ENCODE peak calls at places on chromosomes 4 and X, in four cellular contexts. A is K562, E is GM12878, W is HepG2. P is an unnamed sample.

GRCh38 chr4:19278665-19279064 is 973.0 kb upstream of the SLIT2 start:
- DNase-seq in A (no peak), E (no peak), W (no peak), P (no peak)

GRCh38 chrX:110210417-110211139 is 107.3 kb downstream of the AMMECR1 start:
- DNase-seq in A (no peak), E (no peak), W (peak), P (no peak)

GRCh38 chr4:131370846-131371245 is 1778.2 kb upstream of the PCDH10 start:
- DNase-seq in A (no peak), E (no peak), W (no peak), P (no peak)

GRCh38 chr4:27490315-27490714 is 629.7 kb downstream of the STIM2 start:
- DNase-seq in A (no peak), E (no peak), W (no peak), P (no peak)

GRCh38 chr4:16196482-16197393 is 29.5 kb downstream of the TAPT1 start:
- DNase-seq in A (no peak), E (peak), W (peak), P (peak)

GRCh38 chr4:155899891-155900290 is 3.6 kb upstream of the TDO2 start:
- DNase-seq in A (no peak), E (no peak), W (no peak), P (no peak)

GRCh38 chrX:45598841-45599240 is 398.2 kb upstream of the DIPK2B start:
- DNase-seq in A (no peak), E (no peak), W (no peak), P (no peak)

GRCh38 chrX:23344208-23344903 is 9.7 kb downstream of the PTCHD1 start:
- DNase-seq in A (no peak), E (no peak), W (no peak), P (peak)

GRCh38 chr4:162163892-162164759 is at the start of gene FSTL5:
- DNase-seq in A (no peak), E (no peak), W (peak), P (peak)

GRCh38 chr4:8286719-8287355 is 17.3 kb downstream of the HTRA3 start:
- DNase-seq in A (no peak), E (no peak), W (no peak), P (no peak)

GRCh38 chr4:182846041-182846440 is 71.1 kb downstream of the DCTD start:
- DNase-seq in A (no peak), E (no peak), W (no peak), P (no peak)

GRCh38 chr4:158722291-158722916 is 792 bp downstream of the PPID start:
- DNase-seq in A (peak), E (peak), W (peak), P (peak)

GRCh38 chr4:158750379-158750778 is 18.4 kb upstream of the FNIP2 start:
- DNase-seq in A (no peak), E (no peak), W (no peak), P (no peak)

GRCh38 chr4:80454561-80454960 is 119.0 kb downstream of the CFAP299 start:
- DNase-seq in A (no peak), E (no peak), W (no peak), P (peak)

GRCh38 chrX:38879631-38880220 is 78.5 kb downstream of the MID1IP1 start:
- DNase-seq in A (no peak), E (no peak), W (no peak), P (no peak)

GRCh38 chr4:128424524-128425195 is 137.0 kb upstream of the PGRMC2 start:
- DNase-seq in A (no peak), E (no peak), W (no peak), P (no peak)

DNA sequence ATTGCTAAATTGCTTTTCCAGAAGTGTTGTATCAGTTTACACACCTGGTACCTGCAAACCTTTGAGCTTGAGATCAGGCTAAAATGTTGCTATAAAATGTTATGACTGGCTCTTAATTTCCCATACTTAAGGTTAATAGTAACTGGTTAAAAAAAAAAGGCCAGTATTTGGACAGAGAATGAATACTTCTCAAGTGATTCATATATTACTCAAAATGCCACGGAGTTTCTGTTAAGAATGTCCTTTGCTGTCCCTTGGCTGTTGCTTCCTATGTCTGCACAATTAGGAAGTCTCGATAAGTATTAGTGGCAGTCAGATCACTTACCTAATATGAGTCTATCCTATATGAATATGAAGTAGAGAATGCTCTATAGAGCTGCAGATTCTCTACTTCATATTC is 232.2 kb upstream of the IGFBP7 start:
- DNase-seq in A (no peak), E (no peak), W (no peak), P (no peak)
- TF ChIP-seq CREB1 in A (no peak), E (no peak), W (no peak), P (no peak)

GRCh38 chrX:1612641-1613286 is 2.1 kb upstream of the ASMT start:
- DNase-seq in A (no peak), E (no peak), W (no peak), P (no peak)

GRCh38 chrX:1609311-1609710 is 5.5 kb upstream of the ASMT start:
- DNase-seq in A (no peak), E (no peak), W (no peak), P (no peak)

GRCh38 chrX:1609759-1610158 is 5.1 kb upstream of the ASMT start:
- DNase-seq in A (no peak), E (no peak), W (no peak), P (no peak)

GRCh38 chrX:1610736-1611135 is 4.1 kb upstream of the ASMT start:
- DNase-seq in A (no peak), E (no peak), W (no peak), P (no peak)

GRCh38 chrX:1610166-1610565 is 4.7 kb upstream of the ASMT start:
- DNase-seq in A (no peak), E (no peak), W (no peak), P (no peak)
- H2AFZ ChIP-seq in A (no peak), E (no peak), W (peak), P (no peak)

DNA sequence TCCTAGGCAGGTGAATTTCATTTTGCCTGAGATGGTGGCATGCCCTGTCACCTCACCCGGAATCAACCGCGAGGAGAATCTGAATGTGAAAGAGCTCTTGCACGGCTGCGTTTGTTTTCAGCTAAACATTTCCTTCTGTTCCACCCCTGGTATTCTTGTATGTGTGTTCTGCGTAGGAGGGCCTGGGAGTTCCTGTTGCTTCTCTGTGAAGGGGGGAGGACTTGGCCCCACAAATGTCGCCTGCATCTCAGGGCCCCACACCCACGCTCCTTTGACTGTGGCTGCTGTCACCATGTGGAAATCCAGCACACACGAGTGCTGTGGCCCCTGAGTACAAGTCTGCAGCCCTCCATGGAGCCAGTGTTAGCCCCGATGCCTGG is 45.8 kb upstream of the CLCN4 start:
- DNase-seq in A (no peak), E (peak), W (no peak), P (no peak)
- TF ChIP-seq CREB1 in A (no peak), E (peak), W (no peak), P (no peak)

DNA sequence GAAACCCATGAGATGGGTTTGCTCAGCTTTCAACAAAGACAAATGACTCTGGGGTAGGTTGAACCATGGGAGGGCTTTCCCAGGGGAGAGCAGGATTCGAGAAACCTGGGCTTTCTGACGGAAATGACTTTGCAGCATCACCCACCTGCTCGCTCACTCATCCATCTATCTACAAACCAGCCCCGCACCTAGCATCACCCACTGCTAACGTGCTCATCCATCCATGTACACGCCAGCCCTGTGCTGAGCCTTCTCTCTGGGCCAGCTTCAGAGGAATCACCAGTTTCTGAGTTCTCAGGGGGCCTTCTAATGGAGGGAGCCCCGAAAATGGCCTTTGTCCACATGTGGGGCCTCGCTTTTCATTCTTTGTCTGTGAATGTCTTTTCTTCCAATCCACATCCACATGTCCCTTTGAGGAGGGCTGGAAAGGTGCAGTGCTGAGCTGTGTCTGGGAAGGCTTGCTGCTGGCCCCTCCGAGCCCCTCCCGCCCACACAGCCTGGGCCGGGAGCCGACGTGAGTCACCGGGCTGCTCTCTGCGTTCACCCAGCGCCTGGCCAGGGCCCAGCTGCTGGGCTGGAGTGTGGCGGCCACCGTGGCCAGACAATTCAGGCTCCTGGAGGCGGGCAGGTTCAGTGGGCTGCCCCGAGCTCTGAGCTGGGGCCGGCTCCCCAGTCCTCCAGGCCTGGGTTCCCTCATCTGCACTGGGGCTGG is 14.7 kb downstream of the SORCS2 start:
- DNase-seq in A (peak), E (no peak), W (no peak), P (peak)
- H2AFZ ChIP-seq in A (no peak), E (no peak), W (no peak), P (peak)

GRCh38 chrX:10892605-10893225 is 218.4 kb upstream of the HCCS start:
- DNase-seq in A (no peak), E (no peak), W (no peak), P (no peak)
- TF ChIP-seq CREB1 in A (no peak), E (no peak), W (no peak), P (no peak)

GRCh38 chr4:69058410-69059059 is 37.7 kb upstream of the UGT2B7 start:
- DNase-seq in A (no peak), E (no peak), W (no peak), P (peak)
- H2AFZ ChIP-seq in A (no peak), E (peak), W (peak), P (peak)

GRCh38 chr4:93317571-93317970 is 511.0 kb upstream of the ATOH1 start:
- DNase-seq in A (no peak), E (no peak), W (no peak), P (no peak)
- TF ChIP-seq CREB1 in A (no peak), E (no peak), W (no peak), P (no peak)

DNA sequence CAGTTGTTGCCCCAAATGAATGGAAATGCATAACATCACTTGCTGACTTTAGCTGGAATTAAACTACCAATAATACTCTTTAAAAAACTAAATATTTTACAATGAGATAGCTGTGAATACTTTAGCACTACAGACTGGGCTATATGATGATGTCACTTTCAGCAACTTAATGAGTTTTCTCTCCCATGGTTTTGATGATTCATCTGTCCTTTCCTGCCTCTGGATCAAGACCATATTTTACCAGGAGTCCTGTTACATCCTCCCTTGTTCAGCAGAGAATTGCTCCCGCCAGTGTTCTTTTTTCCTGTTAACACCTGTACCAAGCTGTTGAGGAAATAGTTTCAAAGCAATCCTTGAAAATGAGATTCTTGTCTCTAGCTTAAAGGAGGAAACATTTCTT is 543.0 kb downstream of the SPRY1 start:
- DNase-seq in A (no peak), E (no peak), W (no peak), P (no peak)
- H2AFZ ChIP-seq in A (no peak), E (no peak), W (no peak), P (no peak)

GRCh38 chrX:133537142-133537541 is 121.9 kb upstream of the GPC4 start:
- DNase-seq in A (no peak), E (no peak), W (no peak), P (no peak)
- TF ChIP-seq CREB1 in A (no peak), E (no peak), W (no peak), P (no peak)

DNA sequence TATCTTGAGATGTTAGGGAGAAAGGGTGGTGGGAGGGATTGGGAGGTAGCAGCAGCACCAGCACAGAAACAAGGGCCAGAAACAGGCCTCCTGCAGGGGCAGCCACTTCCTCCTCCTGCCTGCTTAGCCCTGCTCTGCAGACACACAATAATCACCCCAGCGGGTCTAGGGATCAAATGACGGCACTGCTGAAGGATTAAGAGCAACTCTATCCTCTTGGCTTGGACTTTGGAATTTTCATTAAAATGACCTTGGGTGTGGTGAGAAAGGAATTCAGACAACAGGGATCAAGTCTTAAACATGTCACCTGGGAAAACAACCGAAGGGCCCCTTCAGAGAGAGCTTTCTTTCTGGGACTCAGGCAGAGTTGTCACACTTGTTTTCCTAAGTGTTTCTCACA is 353.4 kb downstream of the SPRY1 start:
- DNase-seq in A (no peak), E (no peak), W (peak), P (peak)
- H2AFZ ChIP-seq in A (no peak), E (no peak), W (no peak), P (no peak)